ENCODE peak calls at places on chromosome 9, in ten cellular contexts. C is hypothalamus, Z is amygdala, I is heart right ventricle, X is psoas muscle, W is kidney epithelial cell, D is T1000, U is GM12891, Y is iPS DF 19.7, O is GM12864. E is an unnamed sample.

GRCh38 chr9:68619636-68620035 is 79.0 kb upstream of the TMEM252 start:
- DNase-seq in D (no peak), Z (no peak), O (no peak), W (no peak), X (no peak), Y (no peak), I (no peak), C (no peak), U (no peak), E (no peak)

GRCh38 chr9:31304576-31304975 is 1079.9 kb upstream of the ACO1 start:
- DNase-seq in I (no peak), Y (no peak), O (no peak), C (no peak), W (peak), X (no peak), U (no peak), D (no peak), Z (no peak), E (peak)

GRCh38 chr9:95720496-95720895 is 155.0 kb upstream of the ERCC6L2 start:
- DNase-seq in O (no peak), C (no peak), Y (no peak), X (no peak), Z (no peak), I (no peak), U (no peak), D (no peak), W (no peak), E (no peak)

GRCh38 chr9:75855509-75855908 is 35.0 kb upstream of the PCSK5 start:
- DNase-seq in D (no peak), I (peak), U (no peak), Y (no peak), X (no peak), Z (no peak), W (no peak), C (no peak), O (no peak), E (no peak)

GRCh38 chr9:120438111-120438510 is 141.9 kb downstream of the CDK5RAP2 start:
- DNase-seq in U (no peak), I (no peak), O (no peak), X (no peak), W (no peak), C (no peak), Z (no peak), Y (no peak), D (no peak), E (no peak)

GRCh38 chr9:87573841-87574342 is 76.2 kb downstream of the DAPK1 start:
- DNase-seq in X (no peak), O (no peak), C (no peak), U (no peak), I (no peak), D (no peak), Z (no peak), Y (no peak), W (no peak), E (no peak)

GRCh38 chr9:126031116-126031515 is 283.9 kb downstream of the PBX3 start:
- DNase-seq in O (no peak), U (no peak), I (no peak), Y (no peak), D (no peak), C (no peak), W (no peak), X (no peak), Z (no peak), E (no peak)

GRCh38 chr9:7011395-7012067 is 253.8 kb downstream of the KDM4C start:
- DNase-seq in D (no peak), I (no peak), U (no peak), Z (no peak), C (no peak), X (no peak), W (no peak), Y (no peak), O (no peak), E (no peak)

GRCh38 chr9:121577201-121577600 is 74.2 kb upstream of the DAB2IP start:
- DNase-seq in X (no peak), W (no peak), O (no peak), C (no peak), U (no peak), D (no peak), I (peak), Y (no peak), Z (no peak), E (no peak)

GRCh38 chr9:18189876-18190670 is 283.9 kb upstream of the ADAMTSL1 start:
- DNase-seq in X (no peak), C (no peak), O (no peak), U (no peak), I (no peak), Y (no peak), Z (no peak), D (no peak), W (no peak), E (peak)

GRCh38 chr9:4538621-4539020 is 48.4 kb downstream of the SLC1A1 start:
- DNase-seq in W (no peak), Z (no peak), C (no peak), X (no peak), Y (no peak), U (no peak), D (no peak), I (no peak), O (no peak), E (no peak)

GRCh38 chr9:69325409-69326212 is 596 bp downstream of the ENTREP1 start:
- DNase-seq in W (no peak), D (no peak), Y (no peak), O (no peak), C (peak), Z (no peak), I (peak), U (no peak), X (peak), E (no peak)

E was measured in retinal pigment epithelial cell.